ENCODE peak calls at places on chromosomes 5 and 9, in seven cellular contexts. X, R, J, T, N, W and Q are unnamed samples.

GRCh38 chr9:100714372-100715099 is 136.7 kb downstream of the CAVIN4 start:
- DNase-seq in T (peak; percentile 71), J (peak; percentile 41), R (peak; percentile 1), N (peak; percentile 63), X (peak; percentile 56), W (peak; percentile 78), Q (peak; percentile 56)

GRCh38 chr9:132800038-132800648 is 77.9 kb downstream of the AK8 start:
- DNase-seq in R (peak; percentile 39), W (peak; percentile 93), T (peak; percentile 86), J (peak; percentile 60), N (peak; percentile 70), X (peak; percentile 81), Q (peak; percentile 76)

GRCh38 chr5:107704686-107705389 is 34.1 kb upstream of the EFNA5 start:
- DNase-seq in N (peak; percentile 6), R (no peak), J (no peak), T (no peak), X (no peak), W (peak; percentile 82), Q (no peak)

GRCh38 chr5:157917909-157918809 is 59.2 kb upstream of the CLINT1 start:
- DNase-seq in N (peak; percentile 91), X (peak; percentile 86), R (peak; percentile 32), T (peak; percentile 68), J (peak; percentile 66), W (peak; percentile 83), Q (peak; percentile 91)

GRCh38 chr5:129807162-129807814 is 59.4 kb downstream of the MINAR2 start:
- DNase-seq in N (no peak), J (no peak), X (no peak), W (no peak), T (no peak), R (no peak), Q (no peak)

GRCh38 chr5:58972301-58972700 is 389.4 kb downstream of the RAB3C start:
- DNase-seq in J (no peak), T (no peak), X (no peak), N (peak; percentile 13), W (no peak), R (no peak), Q (peak; percentile 8)

GRCh38 chr5:1547236-1547635 is 23.5 kb upstream of the LPCAT1 start:
- DNase-seq in W (no peak), X (no peak), R (no peak), T (peak; percentile 22), J (no peak), N (no peak), Q (no peak)

GRCh38 chr9:130844028-130844427 is 9.0 kb downstream of the ABL1 start:
- DNase-seq in X (no peak), N (peak; percentile 60), J (no peak), W (no peak), R (no peak), T (no peak), Q (no peak)

GRCh38 chr5:16806691-16807433 is 129.2 kb downstream of the MYO10 start:
- DNase-seq in X (no peak), N (no peak), J (no peak), W (no peak), T (no peak), R (no peak), Q (no peak)

GRCh38 chr9:121744002-121744686 is 92.7 kb downstream of the DAB2IP start:
- DNase-seq in W (peak; percentile 72), T (peak; percentile 84), N (peak; percentile 71), X (peak; percentile 62), J (no peak), R (no peak), Q (peak; percentile 75)

GRCh38 chr9:20382460-20383071 is 239.7 kb downstream of the MLLT3 start:
- DNase-seq in J (no peak), R (peak; percentile 56), T (no peak), X (peak; percentile 17), W (no peak), N (peak; percentile 4), Q (peak; percentile 6)

GRCh38 chr5:43429706-43430105 is 17.5 kb upstream of the CCL28 start:
- DNase-seq in X (no peak), J (no peak), W (no peak), T (no peak), N (no peak), R (no peak), Q (no peak)

GRCh38 chr9:99433095-99433494 is 211.0 kb downstream of the SEC61B start:
- DNase-seq in X (no peak), R (no peak), T (no peak), W (no peak), N (no peak), J (no peak), Q (no peak)

GRCh38 chr9:104950838-104951237 is 22.9 kb upstream of the ABCA1 start:
- DNase-seq in J (no peak), T (no peak), N (no peak), X (no peak), R (no peak), W (no peak), Q (no peak)

GRCh38 chr5:173885481-173886010 is 2.6 kb upstream of the CPEB4 start:
- DNase-seq in N (no peak), R (no peak), W (no peak), X (no peak), J (no peak), T (no peak), Q (no peak)

GRCh38 chr5:2507611-2508010 is 243.9 kb downstream of the IRX2 start:
- DNase-seq in T (no peak), X (no peak), R (no peak), W (no peak), J (no peak), N (no peak), Q (no peak)

GRCh38 chr5:170307575-170308465 is 10.2 kb upstream of the LCP2 start:
- DNase-seq in J (no peak), R (no peak), T (peak; percentile 96), X (peak; percentile 70), W (no peak), N (peak; percentile 71), Q (peak; percentile 26)

GRCh38 chr9:84811726-84812074 is 142.2 kb downstream of the NTRK2 start:
- DNase-seq in R (no peak), N (no peak), J (no peak), X (no peak), T (no peak), W (no peak), Q (no peak)

GRCh38 chr5:124659798-124660197 is 86.6 kb downstream of the ZNF608 start:
- DNase-seq in R (no peak), T (no peak), X (no peak), N (no peak), W (no peak), J (no peak), Q (no peak)

GRCh38 chr9:81557957-81558791 is 131.2 kb downstream of the TLE1 start:
- DNase-seq in N (peak; percentile 98), R (peak; percentile 74), T (no peak), W (no peak), X (no peak), J (no peak), Q (peak; percentile 98)

GRCh38 chr5:164818440-164818839 is 1313.0 kb downstream of the MAT2B start:
- DNase-seq in X (no peak), R (no peak), N (no peak), W (no peak), T (no peak), J (no peak), Q (no peak)

GRCh38 chr9:106753155-106753671 is 109.8 kb upstream of the ZNF462 start:
- DNase-seq in W (peak; percentile 13), J (no peak), X (no peak), T (no peak), R (no peak), N (no peak), Q (no peak)

GRCh38 chr9:86262436-86262835 is 3.0 kb upstream of the C9orf153 start:
- DNase-seq in N (no peak), T (no peak), J (no peak), R (no peak), X (no peak), W (no peak), Q (no peak)

GRCh38 chr5:32791536-32792240 is 80.6 kb downstream of the NPR3 start:
- DNase-seq in R (no peak), T (no peak), J (no peak), W (no peak), N (no peak), X (no peak), Q (peak; percentile 58)

GRCh38 chr5:59760798-59761348 is 132.7 kb downstream of the PDE4D start:
- DNase-seq in W (no peak), T (no peak), X (peak; percentile 64), R (no peak), N (peak; percentile 20), J (no peak), Q (peak; percentile 37)

GRCh38 chr5:652773-653350 is 40.3 kb downstream of the TPPP start:
- DNase-seq in N (no peak), W (no peak), R (no peak), J (no peak), T (peak; percentile 59), X (no peak), Q (no peak)

GRCh38 chr9:91978739-91979414 is 28.8 kb upstream of the ROR2 start:
- DNase-seq in T (no peak), W (peak; percentile 54), X (peak; percentile 57), R (peak; percentile 77), N (peak; percentile 90), J (peak; percentile 26), Q (peak; percentile 95)
- TF ChIP-seq CTCF in T (no peak), W (peak; percentile 81), X (peak; percentile 36), R (peak; percentile 40), N (peak; percentile 56), J (peak; percentile 61), Q (peak; percentile 58)

GRCh38 chr5:38650540-38651275 is 94.3 kb upstream of the LIFR start:
- DNase-seq in J (no peak), W (no peak), T (no peak), R (no peak), N (peak; percentile 22), X (no peak), Q (no peak)
- H3K4me3 ChIP-seq in J (peak overlapping the region; percentile 24), W (peak overlapping the region; percentile 57), T (no peak overlapping the region), R (peak overlapping the region; percentile 17), N (no peak overlapping the region), X (peak overlapping the region; percentile 26), Q (no peak overlapping the region)

DNA sequence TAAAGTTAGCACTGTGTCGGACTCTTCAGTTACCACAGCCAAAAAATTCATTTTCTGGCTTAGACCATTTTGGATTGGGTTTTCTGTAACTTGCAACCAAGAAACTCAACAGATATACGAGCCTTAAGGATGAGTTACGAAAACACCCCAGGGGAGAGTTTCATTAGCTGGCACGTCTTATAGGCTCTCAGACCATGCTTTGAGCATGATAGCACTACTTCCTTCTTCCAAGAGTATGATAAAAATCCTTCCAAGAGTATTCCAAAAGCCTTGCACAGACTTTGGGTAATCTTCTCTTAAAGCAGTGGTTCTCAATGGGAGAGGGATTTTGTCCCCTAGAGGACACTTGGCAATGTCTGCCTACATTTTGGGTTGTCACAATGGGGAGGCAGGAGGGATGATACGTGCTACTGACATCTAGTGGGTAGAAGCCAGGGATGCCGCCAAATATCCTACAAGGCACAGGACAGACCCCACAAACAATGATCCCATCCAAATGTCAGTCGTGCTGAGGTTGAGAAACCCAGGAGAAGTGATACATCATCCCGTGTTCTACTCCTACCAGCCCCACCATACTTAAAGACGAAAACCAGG is 64.8 kb downstream of the SMIM23 start:
- DNase-seq in N (peak; percentile 38), J (peak; percentile 31), X (peak; percentile 45), T (no peak), W (peak; percentile 30), R (no peak), Q (no peak)
- TF ChIP-seq CTCF in N (peak; percentile 6), J (peak; percentile 80), X (peak; percentile 53), T (no peak), W (peak; percentile 60), R (peak; percentile 34), Q (peak; percentile 28)

DNA sequence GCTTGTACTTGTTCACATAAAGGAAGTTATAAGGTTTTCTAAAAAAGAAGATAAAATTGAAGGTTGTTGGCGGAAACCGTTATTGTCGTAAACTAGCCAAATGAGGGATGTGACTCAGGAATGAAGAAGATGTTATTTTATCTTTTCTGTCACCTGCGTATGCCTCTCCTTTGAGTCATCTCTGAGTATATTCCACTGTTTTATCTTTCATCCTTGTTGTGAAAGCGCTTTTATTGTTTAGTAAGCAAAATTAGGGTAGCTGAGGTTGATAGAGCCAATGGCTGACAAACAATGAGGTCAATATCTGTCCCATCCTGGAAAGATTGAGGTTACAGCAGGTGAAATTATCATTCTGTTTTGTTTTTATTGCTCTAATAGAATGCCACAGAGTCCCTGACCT is 105.0 kb downstream of the TUSC1 start:
- DNase-seq in R (no peak), N (no peak), X (no peak), W (no peak), J (no peak), T (no peak), Q (no peak)
- H3K4me3 ChIP-seq in R (no peak overlapping the region), N (no peak overlapping the region), X (no peak overlapping the region), W (no peak overlapping the region), J (no peak overlapping the region), T (no peak overlapping the region), Q (no peak overlapping the region)